ENCODE peak calls at places on chromosomes 3 and 15, in eight cellular contexts. T is upper lobe of right lung, P is ascending aorta, F is HCT116, A is ovary, W is stomach, O is A549, J is A673. B is an unnamed sample. For H3K4me1, the result is how much of the 10 kb centered on the place peaks cover.

GRCh38 chr3:188581365-188581764 is 427.4 kb downstream of the LPP start:
- DNase-seq in J (no peak), P (no peak), F (no peak), T (no peak), O (no peak), W (no peak), A (no peak), B (no peak)

GRCh38 chr15:59688383-59688887 is 685 bp downstream of the BNIP2 start:
- DNase-seq in F (peak), J (peak), A (no peak), P (no peak), T (no peak), O (peak), W (no peak), B (peak)

GRCh38 chr3:172195393-172195754 is 156.0 kb downstream of the FNDC3B start:
- DNase-seq in P (no peak), J (no peak), T (no peak), O (no peak), F (no peak), A (no peak), W (no peak), B (no peak)

GRCh38 chr3:182786564-182787196 is 6.6 kb upstream of the ATP11B start:
- DNase-seq in O (no peak), T (no peak), P (no peak), W (no peak), A (no peak), F (no peak), J (no peak), B (no peak)

GRCh38 chr15:82113116-82113715 is 67.4 kb upstream of the MEX3B start:
- DNase-seq in P (no peak), J (no peak), W (no peak), T (no peak), A (no peak), O (no peak), F (no peak), B (no peak)

GRCh38 chr3:53382106-53382505 is 34.8 kb upstream of the DCP1A start:
- DNase-seq in F (no peak), T (no peak), A (no peak), P (no peak), O (no peak), W (no peak), J (no peak), B (peak)

GRCh38 chr3:127113571-127113891 is 79.4 kb upstream of the PRR23E start:
- DNase-seq in O (no peak), W (no peak), T (no peak), F (no peak), J (no peak), A (no peak), P (peak), B (no peak)

GRCh38 chr3:120113128-120114116 is 19.2 kb upstream of the GSK3B start:
- DNase-seq in W (peak), A (no peak), T (no peak), O (no peak), F (peak), J (no peak), P (no peak), B (peak)

GRCh38 chr3:49638445-49638844 is 35.7 kb upstream of the APEH start:
- DNase-seq in W (no peak), F (peak), P (peak), T (no peak), A (no peak), O (peak), J (peak), B (peak)

GRCh38 chr3:38029400-38030125 is at the start of gene PLCD1:
- DNase-seq in O (peak), F (no peak), A (peak), W (peak), J (no peak), P (peak), T (peak), B (peak)

GRCh38 chr3:11569156-11569741 is 74.5 kb downstream of the VGLL4 start:
- DNase-seq in T (no peak), A (no peak), O (no peak), F (no peak), P (no peak), W (no peak), J (no peak), B (no peak)

GRCh38 chr15:92810418-92811138 is 89.5 kb upstream of the CHD2 start:
- DNase-seq in T (peak), P (peak), A (peak), W (no peak), F (no peak), O (no peak), J (no peak), B (no peak)

GRCh38 chr3:41569632-41570338 is 370.5 kb downstream of the CTNNB1 start:
- DNase-seq in A (no peak), O (no peak), F (peak), J (no peak), W (no peak), P (no peak), T (no peak), B (no peak)

GRCh38 chr15:36428102-36428845 is 151.2 kb upstream of the CDIN1 start:
- DNase-seq in J (peak), W (no peak), P (no peak), F (peak), A (no peak), O (peak), T (no peak), B (peak)

GRCh38 chr15:57726411-57726810 is 19.9 kb downstream of the POLR2M start:
- DNase-seq in A (no peak), F (no peak), O (no peak), P (no peak), T (no peak), W (no peak), J (no peak), B (peak)

GRCh38 chr3:186316666-186317260 is 45.3 kb downstream of the DGKG start:
- DNase-seq in O (no peak), T (no peak), F (no peak), W (no peak), A (no peak), J (no peak), P (no peak), B (no peak)

GRCh38 chr3:183485585-183485984 is 57.2 kb upstream of the MCF2L2 start:
- DNase-seq in T (no peak), P (no peak), J (no peak), F (no peak), A (no peak), W (no peak), O (no peak), B (no peak)

GRCh38 chr3:18438586-18438985 is 13.4 kb upstream of the SATB1 start:
- DNase-seq in J (no peak), O (no peak), T (peak), F (no peak), P (no peak), A (no peak), W (no peak), B (no peak)

GRCh38 chr3:60582285-60582684 is 669.0 kb downstream of the FHIT start:
- DNase-seq in P (no peak), W (no peak), T (no peak), F (no peak), O (no peak), J (no peak), A (no peak), B (no peak)

GRCh38 chr3:52078781-52079560 is 22.6 kb upstream of the DUSP7 start:
- DNase-seq in T (no peak), P (no peak), F (no peak), O (no peak), W (no peak), A (no peak), J (no peak), B (no peak)

GRCh38 chr3:110420158-110420641 is 651.4 kb upstream of the NECTIN3 start:
- DNase-seq in A (no peak), O (peak), W (no peak), P (no peak), T (no peak), J (peak), F (peak), B (peak)

GRCh38 chr15:69904296-69904560 is 193.5 kb downstream of the TLE3 start:
- DNase-seq in F (no peak), A (no peak), W (no peak), P (no peak), J (no peak), O (no peak), T (no peak), B (no peak)

GRCh38 chr3:69364354-69364753 is 21.5 kb downstream of the FRMD4B start:
- DNase-seq in A (no peak), F (no peak), J (no peak), P (no peak), T (no peak), O (no peak), W (no peak), B (peak)

GRCh38 chr3:186825294-186825821 is 17.2 kb upstream of the ADIPOQ start:
- DNase-seq in P (peak), F (no peak), W (no peak), O (no peak), J (peak), A (no peak), T (no peak), B (no peak)

GRCh38 chr3:61574854-61575253 is 13.5 kb downstream of the PTPRG start:
- DNase-seq in A (no peak), T (no peak), W (no peak), P (peak), F (no peak), J (no peak), O (no peak), B (peak)

GRCh38 chr3:159458010-159458409 is 530.6 kb upstream of the IL12A start:
- DNase-seq in P (no peak), O (no peak), A (no peak), J (no peak), F (no peak), T (no peak), W (no peak), B (peak)

GRCh38 chr15:101206173-101206572 is 45.7 kb downstream of the CHSY1 start:
- DNase-seq in T (no peak), F (no peak), P (peak), O (no peak), J (no peak), W (no peak), A (no peak), B (peak)

GRCh38 chr3:105608623-105609022 is 241.9 kb downstream of the ALCAM start:
- DNase-seq in T (no peak), F (no peak), J (no peak), W (no peak), P (no peak), A (no peak), O (no peak), B (no peak)

GRCh38 chr3:63746211-63746610 is 72.9 kb upstream of the C3orf49 start:
- DNase-seq in O (no peak), T (no peak), A (no peak), P (no peak), F (no peak), J (no peak), W (no peak), B (no peak)

GRCh38 chr3:138686771-138687221 is 78.2 kb downstream of the FAIM start:
- DNase-seq in A (no peak), J (peak), T (no peak), O (no peak), F (no peak), P (no peak), W (no peak), B (no peak)

GRCh38 chr3:54083901-54084300 is 38.5 kb upstream of the CACNA2D3 start:
- DNase-seq in T (no peak), F (no peak), A (no peak), W (no peak), O (no peak), J (no peak), P (no peak), B (no peak)

GRCh38 chr3:58210761-58211477 is at the start of gene DNASE1L3:
- DNase-seq in F (no peak), P (no peak), T (no peak), W (no peak), O (no peak), J (no peak), A (no peak), B (no peak)

GRCh38 chr3:23629181-23629893 is 176.4 kb upstream of the UBE2E1 start:
- DNase-seq in W (no peak), J (no peak), P (no peak), A (no peak), O (no peak), T (no peak), F (no peak), B (peak)

DNA sequence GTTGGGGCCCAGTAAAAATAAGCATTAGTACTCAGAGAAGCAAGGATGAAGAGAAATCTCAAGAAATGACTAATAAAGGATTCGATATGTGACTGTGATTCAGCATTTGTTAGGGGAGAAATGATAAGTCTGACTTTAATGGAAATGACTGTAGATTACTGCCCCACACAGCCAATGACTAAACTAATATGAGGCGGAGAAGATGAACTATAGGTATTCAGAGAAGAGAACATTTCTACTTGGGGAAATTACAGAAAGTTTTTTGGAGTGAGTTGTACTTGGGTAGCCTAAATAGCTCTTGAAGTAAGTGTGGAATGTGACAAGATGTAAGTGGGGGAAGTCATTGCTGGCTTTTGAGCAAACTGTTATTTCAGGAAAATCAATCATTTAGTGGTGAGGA is 380.0 kb downstream of the PDCD6IP start:
- DNase-seq in W (no peak), J (no peak), T (no peak), A (no peak), O (no peak), P (no peak), F (no peak), B (no peak)
- H3K27ac ChIP-seq in W (no peak), J (no peak), T (no peak), A (no peak), O (no peak), P (no peak), F (no peak), B (no peak)

DNA sequence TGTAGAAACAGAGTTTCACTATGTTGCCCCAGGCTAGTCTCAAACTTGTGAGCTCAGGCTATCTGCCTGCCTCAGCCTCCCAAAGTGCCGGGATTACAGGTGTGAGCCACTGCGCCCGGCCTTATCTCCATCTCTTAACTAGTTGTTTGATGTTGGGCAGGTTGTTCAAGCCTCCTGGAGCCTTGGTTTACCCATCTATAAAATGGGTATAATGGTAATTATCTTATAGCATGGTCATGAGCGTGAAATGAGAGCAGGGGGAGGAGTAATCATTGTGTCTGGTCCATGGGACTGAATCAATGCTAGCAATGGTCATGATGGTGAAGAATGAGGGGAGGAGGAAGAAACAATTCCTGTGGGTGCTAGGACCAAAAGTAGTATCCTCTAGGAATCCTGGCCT is 32.0 kb downstream of the SMAD3 start:
- DNase-seq in T (no peak), J (no peak), O (no peak), W (no peak), P (no peak), F (no peak), A (no peak), B (no peak)
- H3K4me1 ChIP-seq in T (under half), J (under half), O (half or more), W (half or more), P (under half), F (under half), A (under half), B (half or more)

DNA sequence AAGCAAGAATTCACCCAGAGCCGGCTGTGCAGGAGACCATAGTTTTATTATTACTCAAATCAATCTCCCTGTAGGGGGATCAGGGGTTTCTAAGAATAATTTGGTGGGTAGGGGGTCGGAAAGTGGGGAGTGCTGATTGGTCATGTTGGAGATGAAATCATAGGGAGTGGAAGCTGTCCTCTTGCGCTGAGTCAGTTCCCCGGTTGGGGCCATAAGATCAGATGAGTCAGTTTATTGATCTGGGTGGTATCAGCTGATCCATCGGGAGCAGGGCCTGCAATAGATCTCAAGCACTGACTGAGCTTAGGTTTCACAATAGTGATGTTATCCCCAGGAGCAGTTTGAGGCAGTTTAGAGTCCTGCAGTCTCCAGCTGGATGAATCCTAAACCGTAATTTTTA is 97.0 kb upstream of the SNRPN start:
- DNase-seq in J (no peak), W (no peak), F (no peak), A (no peak), P (no peak), T (no peak), O (no peak), B (no peak)
- TF ChIP-seq CTCF in J (no peak), W (no peak), F (no peak), A (no peak), P (no peak), T (no peak), O (no peak), B (no peak)

GRCh38 chr3:59412506-59412905 is 362.7 kb upstream of the CFAP20DC start:
- DNase-seq in F (no peak), P (no peak), T (no peak), W (no peak), J (no peak), O (no peak), A (no peak), B (no peak)
- H3K27ac ChIP-seq in F (no peak), P (no peak), T (no peak), W (no peak), J (no peak), O (no peak), A (no peak), B (no peak)

GRCh38 chr3:16058511-16058910 is 116.0 kb upstream of the GALNT15 start:
- DNase-seq in J (no peak), A (no peak), T (no peak), P (no peak), W (no peak), O (no peak), F (no peak), B (peak)

GRCh38 chr3:16055606-16056209 is 118.8 kb upstream of the GALNT15 start:
- DNase-seq in F (no peak), O (no peak), A (no peak), T (no peak), J (no peak), W (no peak), P (no peak), B (no peak)

GRCh38 chr3:16059081-16059537 is 115.4 kb upstream of the GALNT15 start:
- DNase-seq in O (no peak), F (no peak), A (no peak), T (no peak), W (no peak), J (no peak), P (no peak), B (no peak)

GRCh38 chr3:16053794-16054193 is 120.7 kb upstream of the GALNT15 start:
- DNase-seq in O (no peak), F (no peak), A (no peak), T (no peak), J (no peak), P (no peak), W (no peak), B (no peak)

GRCh38 chr3:16056210-16056607 is 118.3 kb upstream of the GALNT15 start:
- DNase-seq in P (peak), J (no peak), A (no peak), W (no peak), F (no peak), T (no peak), O (no peak), B (no peak)
- H3K4me1 ChIP-seq in P (half or more), J (under half), A (under half), W (under half), F (under half), T (under half), O (under half), B (under half)

GRCh38 chr15:52020253-52021085 is 1.4 kb downstream of the MAPK6 start:
- DNase-seq in T (no peak), P (no peak), O (no peak), F (no peak), J (peak), W (no peak), A (no peak), B (no peak)

GRCh38 chr15:52021892-52022540 is 3.0 kb downstream of the MAPK6 start:
- DNase-seq in A (no peak), O (no peak), F (no peak), T (no peak), J (no peak), W (no peak), P (no peak), B (no peak)

GRCh38 chr15:52019394-52020252 is 604 bp downstream of the MAPK6 start:
- DNase-seq in A (peak), O (peak), W (peak), P (peak), F (no peak), T (peak), J (peak), B (peak)

GRCh38 chr15:52023169-52023922 is 4.3 kb downstream of the MAPK6 start:
- DNase-seq in P (no peak), T (no peak), F (no peak), W (no peak), O (no peak), J (no peak), A (no peak), B (no peak)

GRCh38 chr15:52021128-52021671 is 2.2 kb downstream of the MAPK6 start:
- DNase-seq in W (peak), J (peak), O (peak), A (peak), P (peak), F (peak), T (no peak), B (peak)
- TF ChIP-seq CTCF in W (no peak), J (no peak), O (no peak), A (no peak), P (no peak), F (no peak), T (no peak), B (no peak)

GRCh38 chr3:4859788-4860187 is 119.4 kb upstream of the BHLHE40 start:
- DNase-seq in A (no peak), P (no peak), T (no peak), J (no peak), W (no peak), F (no peak), O (no peak), B (no peak)
- H3K27ac ChIP-seq in A (no peak), P (no peak), T (no peak), J (no peak), W (no peak), F (no peak), O (no peak), B (no peak)

DNA sequence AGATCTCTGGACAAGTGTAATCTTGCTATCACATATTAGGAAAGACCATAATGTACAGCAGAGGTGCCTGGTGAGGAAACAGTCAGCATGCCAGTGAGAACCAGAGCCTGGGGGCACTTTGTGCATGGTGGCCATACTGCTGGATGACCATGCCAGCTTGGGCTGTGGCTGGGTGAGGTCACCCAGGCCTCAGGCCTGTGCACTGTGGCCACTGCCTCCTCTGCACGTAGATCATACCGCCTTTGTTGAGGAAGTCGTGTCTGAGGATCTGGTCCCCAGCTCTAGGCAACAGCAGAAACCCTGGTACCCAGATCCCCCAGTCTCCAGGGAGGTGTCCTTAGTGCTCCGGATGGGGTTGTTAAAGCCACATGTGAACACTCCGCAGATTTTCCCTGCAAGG is 38.9 kb downstream of the ZNF710 start:
- DNase-seq in P (no peak), J (no peak), A (no peak), W (no peak), O (no peak), F (no peak), T (no peak), B (no peak)
- H3K4me1 ChIP-seq in P (under half), J (under half), A (under half), W (half or more), O (under half), F (under half), T (half or more), B (under half)

GRCh38 chr15:94455297-94455696 is 223.9 kb downstream of the MCTP2 start:
- DNase-seq in F (no peak), W (no peak), T (no peak), P (no peak), O (no peak), J (no peak), A (no peak), B (no peak)
- TF ChIP-seq CTCF in F (no peak), W (no peak), T (no peak), P (no peak), O (no peak), J (no peak), A (no peak), B (no peak)

B was measured in foreskin keratinocyte.